ENCODE peak calls at places on chromosome 4, in ten cellular contexts. M is ecto neural progenitor cell; E is activated gamma-delta T cell treated with Interleukin-2 at 50 U/mL for 16 hours; K is A172; H is stimulated activated CD4-positive, alpha-beta T cell treated with anti-CD3 and anti-CD28 coated beads, Interleukin-1b, Interleukin-23, amount 100 ng/mL, for 4 hours; F is hypothalamus; I is cardiac muscle cell; B is neuronal stem cell; W is ascending aorta; T is choroid plexus epithelial cell. N is an unnamed sample.

GRCh38 chr4:148561467-148561866 is 119.3 kb upstream of the NR3C2 start:
- DNase-seq in I (no peak), B (no peak), F (no peak), E (no peak), M (no peak), K (no peak), W (no peak), H (no peak), T (no peak), N (no peak)

GRCh38 chr4:156182269-156182668 is 228.6 kb upstream of the CTSO start:
- DNase-seq in M (no peak), F (no peak), I (no peak), E (no peak), W (no peak), K (no peak), B (no peak), T (no peak), H (no peak), N (no peak)

GRCh38 chr4:85367815-85368214 is 107.1 kb upstream of the ARHGAP24 start:
- DNase-seq in T (no peak), I (no peak), K (no peak), E (no peak), M (no peak), W (no peak), B (no peak), H (no peak), F (no peak), N (no peak)

GRCh38 chr4:55013431-55013955 is 111.9 kb downstream of the KDR start:
- DNase-seq in K (no peak), W (no peak), I (no peak), H (no peak), M (no peak), F (no peak), T (no peak), B (no peak), E (no peak), N (no peak)

GRCh38 chr4:86919824-86920223 is 15.0 kb upstream of the AFF1 start:
- DNase-seq in W (no peak), I (peak), F (no peak), K (no peak), M (no peak), T (peak), B (no peak), H (no peak), E (no peak), N (no peak)

GRCh38 chr4:76208005-76208765 is 5.4 kb downstream of the SCARB2 start:
- DNase-seq in M (no peak), H (no peak), W (peak), T (peak), E (no peak), I (peak), B (no peak), F (peak), K (peak), N (no peak)

GRCh38 chr4:2482693-2483092 is 13.8 kb downstream of the RNF4 start:
- DNase-seq in B (no peak), K (no peak), F (peak), H (no peak), W (no peak), I (peak), T (peak), E (no peak), M (no peak), N (no peak)

GRCh38 chr4:61401771-61402170 is 201.6 kb downstream of the ADGRL3 start:
- DNase-seq in I (no peak), B (no peak), M (no peak), K (no peak), W (no peak), E (no peak), H (no peak), F (no peak), T (no peak), N (no peak)

GRCh38 chr4:136768925-136769275 is 763.4 kb downstream of the PCDH18 start:
- DNase-seq in E (no peak), K (no peak), W (no peak), I (no peak), M (peak), T (peak), H (no peak), B (peak), F (no peak), N (no peak)

GRCh38 chr4:108466936-108467902 is 153.2 kb upstream of the RPL34 start:
- DNase-seq in M (no peak), H (no peak), K (peak), B (no peak), E (no peak), W (no peak), T (peak), F (no peak), I (peak), N (peak)

GRCh38 chr4:145909331-145909730 is 29.3 kb downstream of the ZNF827 start:
- DNase-seq in B (peak), H (no peak), W (no peak), F (no peak), E (no peak), I (peak), T (no peak), M (peak), K (peak), N (no peak)

GRCh38 chr4:71195932-71196331 is 142.9 kb upstream of the SLC4A4 start:
- DNase-seq in T (peak), K (no peak), F (no peak), M (no peak), H (no peak), B (peak), W (no peak), I (peak), E (no peak), N (peak)

GRCh38 chr4:99202536-99202935 is 16.5 kb downstream of the ADH6 start:
- DNase-seq in E (no peak), K (no peak), M (no peak), T (peak), I (peak), H (no peak), F (no peak), B (no peak), W (peak), N (no peak)

GRCh38 chr4:110852793-110853192 is 229.9 kb upstream of the PITX2 start:
- DNase-seq in W (no peak), I (no peak), H (no peak), K (no peak), T (no peak), F (no peak), E (no peak), B (no peak), M (no peak), N (no peak)

GRCh38 chr4:123102897-123103489 is 180.6 kb upstream of the NUDT6 start:
- DNase-seq in F (no peak), W (no peak), T (peak), M (no peak), K (peak), I (peak), E (no peak), B (peak), H (no peak), N (peak)

GRCh38 chr4:45732161-45732560 is 391.7 kb downstream of the GABRG1 start:
- DNase-seq in B (peak), W (no peak), F (no peak), M (no peak), E (no peak), T (no peak), K (no peak), I (no peak), H (no peak), N (no peak)

GRCh38 chr4:78629991-78630541 is 78.5 kb downstream of the ANXA3 start:
- DNase-seq in M (no peak), H (no peak), W (no peak), K (no peak), T (no peak), B (no peak), I (no peak), F (no peak), E (no peak), N (no peak)

GRCh38 chr4:164779811-164780216 is 25.9 kb downstream of the SMIM31 start:
- DNase-seq in E (peak), I (peak), B (peak), F (no peak), K (peak), H (no peak), T (peak), M (peak), W (no peak), N (no peak)

GRCh38 chr4:119672938-119673337 is 44.3 kb upstream of the PDE5A start:
- DNase-seq in F (no peak), T (no peak), M (no peak), K (no peak), W (no peak), B (no peak), I (no peak), H (no peak), E (no peak), N (no peak)

GRCh38 chr4:177696438-177696966 is 254.3 kb upstream of the AGA start:
- DNase-seq in E (no peak), H (no peak), B (no peak), K (peak), W (no peak), I (no peak), F (no peak), T (no peak), M (peak), N (no peak)

GRCh38 chr4:23105759-23106370 is 413.1 kb downstream of the GBA3 start:
- DNase-seq in E (no peak), I (no peak), B (no peak), H (no peak), F (no peak), T (no peak), K (peak), M (no peak), W (no peak), N (no peak)

GRCh38 chr4:130814896-130815295 is 1718.9 kb downstream of the C4orf33 start:
- DNase-seq in B (no peak), T (no peak), I (no peak), E (no peak), W (no peak), F (no peak), H (no peak), M (no peak), K (no peak), N (no peak)

GRCh38 chr4:180057891-180058643 is 2185.1 kb upstream of the TENM3 start:
- DNase-seq in M (peak), E (no peak), H (no peak), F (no peak), B (peak), I (peak), K (no peak), W (peak), T (peak), N (no peak)

GRCh38 chr4:41448935-41449334 is 89.0 kb upstream of the LIMCH1 start:
- DNase-seq in I (peak), E (no peak), M (no peak), F (peak), H (no peak), K (peak), B (no peak), T (peak), W (no peak), N (no peak)

GRCh38 chr4:16626945-16627344 is 271.5 kb downstream of the LDB2 start:
- DNase-seq in I (peak), H (no peak), B (no peak), M (no peak), W (no peak), F (no peak), T (peak), E (no peak), K (no peak), N (peak)

GRCh38 chr4:7826176-7826908 is 113.3 kb downstream of the AFAP1 start:
- DNase-seq in K (no peak), T (no peak), I (no peak), F (no peak), B (no peak), H (no peak), M (no peak), E (no peak), W (no peak), N (no peak)

GRCh38 chr4:83089759-83090158 is 24.8 kb downstream of the PLAC8 start:
- DNase-seq in I (no peak), H (no peak), W (no peak), K (no peak), F (no peak), T (no peak), B (no peak), M (no peak), E (no peak), N (no peak)

GRCh38 chr4:54082168-54082567 is 17.8 kb upstream of the CHIC2 start:
- DNase-seq in M (no peak), W (peak), K (peak), T (peak), F (no peak), B (no peak), H (no peak), E (no peak), I (peak), N (peak)

GRCh38 chr4:54065282-54066087 is 1.1 kb upstream of the CHIC2 start:
- DNase-seq in W (peak), F (no peak), T (no peak), E (no peak), I (peak), K (no peak), H (no peak), M (no peak), B (no peak), N (no peak)

GRCh38 chr4:24032371-24032989 is 142.6 kb upstream of the PPARGC1A start:
- DNase-seq in K (peak), B (no peak), E (no peak), I (peak), T (peak), W (no peak), M (no peak), H (no peak), F (no peak), N (no peak)

GRCh38 chr4:94516999-94517398 is 65.3 kb downstream of the PDLIM5 start:
- DNase-seq in W (no peak), K (peak), T (peak), F (no peak), H (no peak), I (peak), B (no peak), E (no peak), M (no peak), N (no peak)

N was measured in AG04449.